ENCODE peak calls at places on chromosomes 2 and 18, in six cellular contexts. V, C, H, J, N and W are unnamed samples.

GRCh38 chr2:135839713-135840112 is 2.7 kb upstream of the LCT start:
- DNase-seq in H (peak), J (no peak), N (no peak), C (no peak), V (no peak), W (no peak)

GRCh38 chr2:40315684-40316083 is 136.2 kb downstream of the SLC8A1 start:
- DNase-seq in N (no peak), C (no peak), V (no peak), H (peak), J (no peak), W (no peak)

GRCh38 chr18:67260841-67261240 is 255.7 kb downstream of the DSEL start:
- DNase-seq in N (no peak), V (no peak), C (no peak), J (no peak), H (no peak), W (no peak)

GRCh38 chr2:38301340-38301968 is 75.6 kb downstream of the ATL2 start:
- DNase-seq in H (no peak), N (no peak), V (no peak), J (no peak), C (peak), W (no peak)

GRCh38 chr2:200421270-200421669 is 88.6 kb downstream of the KCTD18 start:
- DNase-seq in N (no peak), J (no peak), V (no peak), H (no peak), C (no peak), W (no peak)

GRCh38 chr18:4807495-4808293 is 352.6 kb upstream of the DLGAP1 start:
- DNase-seq in C (no peak), V (no peak), N (no peak), J (no peak), H (no peak), W (no peak)

GRCh38 chr2:216335252-216335651 is 37.0 kb downstream of the MARCHF4 start:
- DNase-seq in V (no peak), N (no peak), H (no peak), J (no peak), C (no peak), W (no peak)

GRCh38 chr2:45505138-45505537 is 105.9 kb downstream of the SRBD1 start:
- DNase-seq in H (no peak), V (no peak), C (no peak), N (no peak), J (no peak), W (no peak)

GRCh38 chr2:35871672-35872071 is 483.9 kb upstream of the CRIM1 start:
- DNase-seq in N (no peak), H (peak), V (peak), J (peak), C (no peak), W (peak)

GRCh38 chr2:937530-937929 is 13.1 kb upstream of the SNTG2 start:
- DNase-seq in J (no peak), N (no peak), H (no peak), C (no peak), V (no peak), W (no peak)

GRCh38 chr2:220695397-220696279 is 876.5 kb downstream of the EPHA4 start:
- DNase-seq in J (no peak), H (no peak), C (no peak), N (no peak), V (no peak), W (no peak)

GRCh38 chr2:71992036-71992435 is 155.6 kb downstream of the CYP26B1 start:
- DNase-seq in J (no peak), H (no peak), N (no peak), C (no peak), V (no peak), W (peak)

GRCh38 chr2:236938126-236938525 is 147.6 kb upstream of the COPS8 start:
- DNase-seq in C (no peak), H (no peak), V (no peak), N (no peak), J (no peak), W (no peak)

GRCh38 chr2:114345246-114345645 is 97.2 kb upstream of the DPP10 start:
- DNase-seq in N (no peak), J (no peak), V (no peak), H (no peak), C (no peak), W (no peak)

GRCh38 chr2:121326628-121327027 is 41.6 kb upstream of the TFCP2L1 start:
- DNase-seq in V (no peak), N (no peak), H (no peak), J (no peak), C (no peak), W (no peak)

GRCh38 chr2:69960821-69961220 is 610 bp downstream of the ASPRV1 start:
- DNase-seq in C (no peak), N (no peak), V (no peak), H (no peak), J (no peak), W (no peak)

GRCh38 chr2:233084488-233084887 is 24.3 kb downstream of the INPP5D start:
- DNase-seq in H (peak), C (peak), J (no peak), V (no peak), N (no peak), W (peak)

GRCh38 chr2:1842945-1843344 is 98.6 kb upstream of the PXDN start:
- DNase-seq in N (no peak), V (no peak), H (no peak), C (no peak), J (no peak), W (no peak)

GRCh38 chr2:219273887-219274391 is 5.2 kb upstream of the DNAJB2 start:
- DNase-seq in J (no peak), V (peak), C (no peak), H (no peak), N (no peak), W (no peak)

GRCh38 chr2:179031731-179032408 is 18.1 kb downstream of the CCDC141 start:
- DNase-seq in V (no peak), N (no peak), H (no peak), J (no peak), C (peak), W (no peak)

GRCh38 chr2:217989221-217989948 is 13.4 kb downstream of the TNS1 start:
- DNase-seq in J (no peak), V (no peak), H (no peak), N (no peak), C (no peak), W (no peak)

GRCh38 chr2:28401948-28402550 is 9.4 kb downstream of the FOSL2 start:
- DNase-seq in J (no peak), V (no peak), C (no peak), H (no peak), N (no peak), W (no peak)

GRCh38 chr2:188693111-188693510 is 281.1 kb upstream of the COL3A1 start:
- DNase-seq in H (no peak), J (no peak), V (no peak), C (no peak), N (no peak), W (no peak)

GRCh38 chr2:16138811-16139662 is 198.7 kb downstream of the MYCN start:
- DNase-seq in V (no peak), N (no peak), H (no peak), C (no peak), J (no peak), W (no peak)

DNA sequence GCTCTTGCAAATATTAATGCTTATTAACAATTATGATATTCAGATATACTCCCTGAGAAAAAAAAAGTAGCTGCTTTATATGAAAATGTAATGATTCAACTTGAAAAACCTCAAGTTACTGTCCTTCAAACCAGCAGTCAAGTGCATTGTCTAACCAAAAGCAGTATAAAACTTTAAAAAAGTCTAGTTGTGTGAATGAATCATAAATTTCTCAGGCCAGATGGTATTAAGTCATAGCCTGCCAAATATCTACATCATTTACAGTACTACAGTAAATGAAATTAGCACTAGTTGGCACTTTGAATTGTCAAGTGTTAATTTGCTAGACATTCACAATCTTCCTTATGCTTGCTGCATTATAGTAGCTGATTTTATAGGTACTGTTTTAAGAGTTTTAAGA is 85.9 kb downstream of the CBLN2 start:
- DNase-seq in C (no peak), J (no peak), N (no peak), V (no peak), H (peak), W (no peak)
- TF ChIP-seq MAX in C (no peak), J (no peak), N (no peak), V (no peak), H (no peak), W (no peak)

DNA sequence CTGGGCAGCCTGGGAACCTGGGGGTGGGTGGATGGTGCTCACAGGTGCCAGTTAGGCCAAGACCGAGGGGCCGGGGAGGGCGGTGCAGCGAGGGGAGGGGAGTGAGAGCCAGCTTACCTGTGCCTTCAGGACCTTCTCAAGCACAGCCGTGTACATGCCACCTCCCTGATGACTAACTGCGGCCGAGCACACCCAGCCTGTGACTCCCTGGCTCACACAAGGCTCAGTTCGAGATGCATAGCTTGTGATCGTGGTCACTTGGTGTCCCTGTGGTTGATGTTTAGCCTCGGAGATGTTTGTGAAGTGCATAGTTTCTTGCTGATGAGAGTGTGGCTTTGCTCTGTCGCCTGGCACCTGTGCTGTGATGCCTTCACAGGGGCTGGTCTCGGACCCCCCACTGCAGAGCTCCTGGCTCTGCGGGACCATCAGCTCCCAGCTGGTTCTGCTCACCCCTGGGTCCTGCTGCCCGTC is 84.5 kb upstream of the ODC1 start:
- DNase-seq in V (no peak), J (no peak), C (no peak), N (no peak), H (no peak), W (no peak)
- TF ChIP-seq MYC in V (no peak), J (no peak), C (no peak), N (no peak), H (no peak), W (no peak)

DNA sequence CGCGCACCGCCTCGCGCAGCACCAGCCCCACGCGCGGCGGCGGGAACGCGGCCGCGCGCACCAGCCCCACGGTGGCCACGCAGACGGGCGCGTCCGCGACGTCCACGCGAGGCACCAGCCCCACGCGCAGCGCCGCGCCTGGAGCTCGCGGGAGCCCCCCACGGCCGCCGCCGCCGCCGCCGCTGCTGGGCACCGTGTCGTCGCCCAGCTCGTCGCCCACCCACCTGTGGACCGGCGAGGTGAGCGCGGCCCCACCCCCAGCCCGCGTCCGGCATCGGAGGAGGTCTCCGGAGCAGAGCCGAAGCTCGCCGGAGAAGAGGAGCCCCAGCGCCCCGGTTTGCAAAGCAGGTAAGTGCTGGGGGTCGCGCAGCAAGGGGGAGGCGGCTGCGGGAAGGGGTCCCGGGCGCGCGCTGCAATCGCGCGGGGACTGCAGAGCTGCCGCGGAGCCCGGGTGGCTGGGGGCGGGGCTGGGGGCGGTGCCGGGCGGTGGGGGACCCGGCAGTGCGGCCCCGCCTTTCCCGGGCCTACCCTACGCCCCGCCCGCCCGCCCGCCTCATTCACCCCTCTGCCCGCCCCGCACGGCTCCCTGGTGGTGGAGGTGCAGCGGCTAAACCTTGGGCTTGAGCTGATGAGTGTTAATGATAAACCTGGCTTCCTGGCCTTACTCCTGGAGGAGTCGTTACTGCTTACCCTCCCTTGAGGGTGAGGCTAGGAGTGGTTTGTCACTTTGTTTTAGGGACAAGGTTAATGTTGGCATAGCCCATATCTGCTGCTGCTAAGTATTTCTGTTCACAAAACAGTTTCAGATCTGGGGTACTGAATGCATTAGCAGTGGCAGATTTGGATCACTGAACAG is 900 bp downstream of the FAM117B start:
- DNase-seq in V (peak), J (peak), H (peak), N (peak), C (peak), W (peak)
- TF ChIP-seq CTCF in V (no peak), J (peak), H (no peak), N (no peak), C (no peak), W (no peak)

GRCh38 chr2:23944527-23944926 is 4.3 kb downstream of the UBXN2A start:
- DNase-seq in J (peak), N (peak), H (no peak), C (no peak), V (no peak), W (no peak)
- TF ChIP-seq MAX in J (no peak), N (no peak), H (no peak), C (no peak), V (no peak), W (no peak)

DNA sequence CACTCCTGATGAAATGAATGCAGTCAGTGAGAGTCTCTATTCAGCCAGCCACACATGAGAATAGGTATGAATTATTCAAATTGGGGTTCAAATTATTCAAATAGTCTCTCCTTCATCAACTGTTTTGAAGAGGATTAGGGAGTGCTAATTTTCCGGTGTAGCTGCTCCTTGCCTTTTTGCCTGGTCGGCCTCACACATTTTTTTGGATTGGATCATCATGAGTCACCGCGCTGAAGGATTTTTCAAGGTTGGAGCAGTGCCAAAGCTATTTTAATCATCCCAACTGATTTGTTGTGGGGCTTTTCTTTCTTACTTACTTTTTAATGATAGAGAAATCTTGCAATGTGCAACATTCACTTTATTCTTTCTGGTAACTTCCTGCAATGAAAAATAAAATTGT is 2.4 kb upstream of the DTNA start:
- DNase-seq in H (peak), V (peak), J (no peak), N (no peak), C (no peak), W (no peak)
- TF ChIP-seq MYC in H (no peak), V (no peak), J (no peak), N (no peak), C (no peak), W (no peak)

GRCh38 chr2:30475542-30475941 is 28.5 kb downstream of the LCLAT1 start:
- DNase-seq in N (no peak), C (no peak), J (no peak), H (no peak), V (no peak), W (no peak)
- TF ChIP-seq CTCF in N (peak), C (no peak), J (no peak), H (no peak), V (peak), W (no peak)